ENCODE peak calls at places on chromosomes 13 and 19, in six cellular contexts. N is psoas muscle, D is breast epithelium, T is pancreas, O is esophagus muscularis mucosa, R is H1. F is an unnamed sample.
A peak's percentile ranks its signal among the peaks of the same experiment; 100 is the strongest.

GRCh38 chr13:96020155-96020575 is 33.0 kb downstream of the UGGT2 start:
- DNase-seq in N (no peak), D (no peak), T (peak; percentile 66), O (no peak), R (no peak), F (no peak)

GRCh38 chr13:96898212-96898611 is 96.1 kb downstream of the OXGR1 start:
- DNase-seq in N (no peak), D (no peak), T (no peak), O (no peak), R (no peak), F (no peak)

GRCh38 chr19:15323496-15324235 is 8.7 kb downstream of the BRD4 start:
- DNase-seq in N (peak; percentile 76), D (no peak), T (peak; percentile 60), O (no peak), R (no peak), F (no peak)

GRCh38 chr13:112697756-112698655 is 8.2 kb downstream of the ATP11A start:
- DNase-seq in N (peak; percentile 66), D (peak; percentile 22), T (no peak), O (no peak), R (no peak), F (no peak)

GRCh38 chr19:41398042-41398403 is 405 bp downstream of the BCKDHA start:
- DNase-seq in N (no peak), D (no peak), T (no peak), O (no peak), R (no peak), F (no peak)

GRCh38 chr19:29645911-29646310 is 19.4 kb upstream of the PLEKHF1 start:
- DNase-seq in N (peak; percentile 58), D (peak; percentile 33), T (no peak), O (no peak), R (no peak), F (no peak)

GRCh38 chr13:47846886-47847285 is 154.2 kb downstream of the SUCLA2 start:
- DNase-seq in N (no peak), D (no peak), T (no peak), O (no peak), R (no peak), F (no peak)

GRCh38 chr19:43699506-43700367 is 16.1 kb upstream of the IRGC start:
- DNase-seq in N (peak; percentile 57), D (no peak), T (no peak), O (no peak), R (peak; percentile 41), F (no peak)

GRCh38 chr19:16420781-16421386 is 50.9 kb downstream of the EPS15L1 start:
- DNase-seq in N (no peak), D (no peak), T (no peak), O (no peak), R (no peak), F (no peak)

GRCh38 chr13:105465251-105465650 is 1070.2 kb downstream of the EFNB2 start:
- DNase-seq in N (no peak), D (no peak), T (no peak), O (no peak), R (no peak), F (no peak)

GRCh38 chr13:111909501-111909900 is 157.4 kb upstream of the SOX1 start:
- DNase-seq in N (no peak), D (no peak), T (no peak), O (peak; percentile 81), R (no peak), F (no peak)

GRCh38 chr13:50576156-50576555 is 267.3 kb downstream of the DLEU7 start:
- DNase-seq in N (peak; percentile 54), D (no peak), T (peak; percentile 83), O (peak; percentile 50), R (no peak), F (peak; percentile 42)

GRCh38 chr19:21484631-21485030 is 20.8 kb upstream of the ZNF429 start:
- DNase-seq in N (no peak), D (no peak), T (no peak), O (no peak), R (no peak), F (no peak)

GRCh38 chr19:55197531-55197930 is 11.8 kb downstream of the PTPRH start:
- DNase-seq in N (no peak), D (no peak), T (no peak), O (no peak), R (no peak), F (no peak)

GRCh38 chr13:112510002-112510780 is 77.8 kb downstream of the TUBGCP3 start:
- DNase-seq in N (no peak), D (no peak), T (peak; percentile 10), O (no peak), R (peak; percentile 53), F (peak; percentile 46)

GRCh38 chr13:87376081-87376480 is 295.1 kb upstream of the SLITRK5 start:
- DNase-seq in N (no peak), D (no peak), T (no peak), O (no peak), R (no peak), F (no peak)

GRCh38 chr13:101455863-101456262 is 3.4 kb downstream of the ITGBL1 start:
- DNase-seq in N (no peak), D (no peak), T (no peak), O (no peak), R (no peak), F (no peak)

GRCh38 chr19:47120461-47120860 is 6.9 kb upstream of the ZC3H4 start:
- DNase-seq in N (peak; percentile 8), D (no peak), T (no peak), O (no peak), R (no peak), F (no peak)

GRCh38 chr13:34347784-34348573 is 530.0 kb downstream of the RFC3 start:
- DNase-seq in N (no peak), D (no peak), T (peak; percentile 50), O (no peak), R (no peak), F (no peak)

GRCh38 chr13:26539738-26540292 is 17.7 kb upstream of the WASF3 start:
- DNase-seq in N (peak; percentile 68), D (no peak), T (no peak), O (no peak), R (no peak), F (no peak)

GRCh38 chr13:111335263-111335662 is 14.8 kb downstream of the TEX29 start:
- DNase-seq in N (no peak), D (no peak), T (no peak), O (no peak), R (no peak), F (no peak)

GRCh38 chr19:39546599-39546998 is 6.6 kb upstream of the EID2 start:
- DNase-seq in N (no peak), D (no peak), T (no peak), O (no peak), R (no peak), F (no peak)

DNA sequence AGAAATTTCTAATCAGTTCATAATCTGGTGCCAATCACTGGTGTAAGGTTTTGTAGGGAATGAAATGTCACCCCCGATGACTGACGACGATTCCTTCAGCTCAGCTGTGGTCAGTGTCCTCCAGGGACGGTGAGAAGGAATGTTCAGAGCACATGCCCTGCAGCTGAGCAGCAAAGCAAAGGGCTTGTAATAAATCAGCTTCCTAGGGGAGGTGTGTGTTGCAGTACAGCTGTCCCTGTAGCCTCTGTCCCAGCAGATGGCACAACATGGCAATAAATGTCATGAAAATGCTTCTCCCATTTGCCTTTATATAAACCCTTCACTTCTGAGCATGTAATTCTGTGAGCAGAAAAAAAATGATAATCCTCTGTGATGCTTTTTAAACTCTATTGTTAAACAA is 102.4 kb downstream of the FAM216B start:
- DNase-seq in N (peak; percentile 60), D (no peak), T (no peak), O (no peak), R (no peak), F (no peak)
- TF ChIP-seq CTCF in N (peak; percentile 22), D (no peak), T (no peak), O (no peak), R (peak; percentile 38), F (no peak)

DNA sequence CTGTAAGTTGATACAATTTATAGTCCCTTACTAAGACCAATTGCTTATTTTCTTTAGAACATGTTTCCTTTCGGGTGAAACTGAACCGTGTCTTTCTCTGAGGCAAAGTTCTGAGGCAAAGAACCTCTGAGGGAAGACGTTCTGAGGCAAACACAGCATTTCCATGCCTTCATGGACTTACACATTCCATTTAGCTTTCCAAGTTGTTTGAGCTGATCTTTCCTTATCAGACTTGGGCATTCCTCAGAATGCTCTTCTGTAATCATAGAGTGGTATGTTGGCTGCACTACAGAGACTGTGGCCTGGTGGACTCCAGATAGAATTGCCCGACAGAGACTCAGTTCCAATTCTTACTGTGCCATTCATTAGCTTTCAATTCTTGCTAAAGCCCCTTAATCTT is 579.0 kb downstream of the KCTD12 start:
- DNase-seq in N (no peak), D (no peak), T (no peak), O (no peak), R (no peak), F (no peak)
- H3K27ac ChIP-seq in N (no peak overlapping the region), D (no peak overlapping the region), T (no peak overlapping the region), O (no peak overlapping the region), R (no peak overlapping the region), F (no peak overlapping the region)

DNA sequence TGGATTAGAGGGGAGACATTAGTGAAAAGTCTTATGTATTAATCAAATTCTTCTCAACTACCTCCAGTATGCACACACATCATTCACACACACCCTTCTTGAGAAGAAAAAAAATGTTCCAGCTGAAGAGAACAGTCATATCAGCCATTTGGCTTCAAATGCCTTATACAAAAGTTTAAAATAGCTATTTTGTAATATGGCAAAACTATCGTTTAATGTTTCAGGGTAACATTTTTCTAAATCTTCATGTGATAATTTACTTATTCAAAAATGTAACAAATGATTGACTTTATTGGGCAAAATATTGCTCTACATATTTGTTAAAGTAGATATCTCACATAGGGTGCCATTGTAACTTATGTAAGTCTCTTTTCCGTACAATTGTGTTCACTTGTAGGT is 13.5 kb downstream of the ZIC2 start:
- DNase-seq in N (no peak), D (no peak), T (no peak), O (no peak), R (no peak), F (no peak)
- TF ChIP-seq CTCF in N (no peak), D (no peak), T (no peak), O (no peak), R (no peak), F (no peak)

DNA sequence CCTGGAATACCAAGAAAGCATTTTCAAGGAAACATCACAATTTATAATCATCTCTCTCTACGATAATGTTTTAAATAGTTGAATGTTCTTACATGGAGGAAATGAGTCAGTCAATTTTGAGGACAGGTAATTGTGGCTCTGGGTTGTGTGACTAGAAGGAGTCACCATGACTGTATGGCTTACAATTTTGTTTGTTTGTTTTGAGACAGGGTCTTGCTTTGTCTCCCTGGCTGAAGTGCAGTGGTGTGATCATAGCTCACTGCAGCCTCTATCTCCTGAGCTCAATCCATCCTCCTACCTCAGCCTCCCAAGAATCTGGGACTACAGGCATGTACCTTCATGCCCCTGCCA is 47.4 kb downstream of the COG3 start:
- DNase-seq in N (no peak), D (no peak), T (no peak), O (no peak), R (no peak), F (no peak)
- H3K27ac ChIP-seq in N (no peak overlapping the region), D (no peak overlapping the region), T (no peak overlapping the region), O (no peak overlapping the region), R (no peak overlapping the region), F (no peak overlapping the region)

GRCh38 chr19:11678504-11678903 is 60.2 kb downstream of the ZNF823 start:
- DNase-seq in N (no peak), D (no peak), T (no peak), O (no peak), R (no peak), F (no peak)

GRCh38 chr19:11675569-11675968 is 63.2 kb downstream of the ZNF823 start:
- DNase-seq in N (no peak), D (no peak), T (no peak), O (no peak), R (no peak), F (no peak)

GRCh38 chr19:11674067-11674492 is 64.7 kb downstream of the ZNF823 start:
- DNase-seq in N (no peak), D (no peak), T (no peak), O (no peak), R (no peak), F (no peak)

GRCh38 chr19:11673608-11674041 is 65.1 kb downstream of the ZNF823 start:
- DNase-seq in N (peak; percentile 73), D (peak; percentile 78), T (peak; percentile 51), O (no peak), R (peak; percentile 44), F (peak; percentile 69)
- TF ChIP-seq CTCF in N (peak; percentile 46), D (peak; percentile 82), T (peak; percentile 59), O (peak; percentile 83), R (peak; percentile 93), F (peak; percentile 49)